ENCODE peak calls at places on chromosome 1, in ten cellular contexts. F, R, I, M, Q, U, V, B, C and W are unnamed samples.
A peak's percentile ranks its signal among the peaks of the same experiment; 100 is the strongest.

GRCh38 chr1:227372662-227373061 is 54.4 kb upstream of the CDC42BPA start:
- DNase-seq in F (no peak), R (peak; percentile 46), I (no peak), M (no peak), Q (peak; percentile 68), U (peak; percentile 24), V (peak; percentile 41), B (no peak), C (no peak), W (no peak)

GRCh38 chr1:10762875-10763274 is 33.6 kb downstream of the CASZ1 start:
- DNase-seq in F (no peak), R (no peak), I (no peak), M (no peak), Q (no peak), U (no peak), V (no peak), B (no peak), C (no peak), W (no peak)

GRCh38 chr1:64909021-64909420 is 57.3 kb downstream of the JAK1 start:
- DNase-seq in F (no peak), R (no peak), I (no peak), M (no peak), Q (peak; percentile 31), U (no peak), V (no peak), B (no peak), C (no peak), W (no peak)

GRCh38 chr1:90502194-90502593 is 214.9 kb downstream of the BARHL2 start:
- DNase-seq in F (no peak), R (no peak), I (peak; percentile 43), M (no peak), Q (no peak), U (no peak), V (no peak), B (no peak), C (peak; percentile 68), W (no peak)

GRCh38 chr1:2528966-2529750 is 905 bp downstream of the HES5 start:
- DNase-seq in F (peak; percentile 80), R (no peak), I (peak; percentile 76), M (no peak), Q (peak; percentile 48), U (no peak), V (no peak), B (peak; percentile 36), C (peak; percentile 92), W (no peak)

GRCh38 chr1:214670098-214670497 is 67.1 kb downstream of the CENPF start:
- DNase-seq in F (no peak), R (no peak), I (no peak), M (peak; percentile 42), Q (peak; percentile 6), U (no peak), V (no peak), B (peak; percentile 12), C (no peak), W (no peak)

GRCh38 chr1:225467193-225468020 is 39.6 kb upstream of the LBR start:
- DNase-seq in F (peak; percentile 87), R (no peak), I (no peak), M (peak; percentile 71), Q (no peak), U (peak; percentile 32), V (no peak), B (no peak), C (no peak), W (peak; percentile 34)

GRCh38 chr1:145706282-145706681 is 886 bp downstream of the PDZK1 start:
- DNase-seq in F (no peak), R (peak; percentile 79), I (no peak), M (no peak), Q (peak; percentile 86), U (no peak), V (peak; percentile 55), B (no peak), C (no peak), W (no peak)

GRCh38 chr1:201619513-201619912 is 80.6 kb downstream of the NAV1 start:
- DNase-seq in F (no peak), R (no peak), I (no peak), M (no peak), Q (no peak), U (no peak), V (no peak), B (no peak), C (no peak), W (no peak)

GRCh38 chr1:101120868-101121267 is 95.3 kb upstream of the DPH5 start:
- DNase-seq in F (no peak), R (no peak), I (no peak), M (no peak), Q (peak; percentile 20), U (no peak), V (no peak), B (no peak), C (no peak), W (no peak)

GRCh38 chr1:181216571-181216994 is 128.1 kb downstream of the IER5 start:
- DNase-seq in F (no peak), R (no peak), I (no peak), M (no peak), Q (no peak), U (no peak), V (no peak), B (no peak), C (peak; percentile 94), W (no peak)

GRCh38 chr1:61968869-61969268 is 225.8 kb upstream of the L1TD1 start:
- DNase-seq in F (no peak), R (no peak), I (no peak), M (no peak), Q (no peak), U (no peak), V (no peak), B (no peak), C (no peak), W (no peak)

GRCh38 chr1:43327549-43328292 is 9.9 kb upstream of the MPL start:
- DNase-seq in F (no peak), R (no peak), I (no peak), M (no peak), Q (peak; percentile 38), U (no peak), V (no peak), B (no peak), C (no peak), W (no peak)

GRCh38 chr1:186255286-186255685 is 119.8 kb downstream of the TPR start:
- DNase-seq in F (no peak), R (no peak), I (no peak), M (no peak), Q (no peak), U (no peak), V (no peak), B (no peak), C (no peak), W (no peak)

DNA sequence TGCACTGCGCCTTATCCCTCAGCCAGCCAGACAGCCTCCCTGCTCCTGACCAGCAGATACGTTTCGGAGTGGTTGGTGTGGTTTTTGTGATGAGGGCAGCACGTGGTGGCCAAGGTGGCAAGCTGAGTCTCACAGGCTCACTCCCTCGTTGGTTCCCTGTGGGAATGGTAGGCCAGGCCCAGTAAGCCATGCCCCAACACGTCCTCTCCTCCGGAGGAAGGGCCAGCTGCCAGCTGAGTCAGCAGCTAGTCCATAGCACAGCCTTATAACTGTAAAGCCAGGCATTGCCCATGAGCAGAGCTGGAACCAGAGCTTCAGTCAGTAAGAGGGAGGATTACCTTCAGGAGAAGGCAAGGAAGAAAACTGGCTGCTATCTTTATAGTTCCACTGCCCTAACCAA is 29.5 kb downstream of the SZRD1 start:
- DNase-seq in F (no peak), R (peak; percentile 93), I (no peak), M (no peak), Q (peak; percentile 92), U (no peak), V (no peak), B (no peak), C (no peak), W (no peak)
- H3K27ac ChIP-seq in F (no peak overlapping the region), R (peak overlapping the region; percentile 88), I (no peak overlapping the region), M (peak overlapping the region; percentile 16), Q (peak overlapping the region; percentile 69), U (peak overlapping the region; percentile 11), V (peak overlapping the region; percentile 30), B (no peak overlapping the region), C (no peak overlapping the region), W (peak overlapping the region; percentile 60)

GRCh38 chr1:87953109-87953508 is 624.4 kb downstream of the LMO4 start:
- DNase-seq in F (no peak), R (no peak), I (no peak), M (no peak), Q (no peak), U (no peak), V (no peak), B (no peak), C (no peak), W (no peak)

GRCh38 chr1:87950369-87950768 is 621.7 kb downstream of the LMO4 start:
- DNase-seq in F (no peak), R (no peak), I (no peak), M (no peak), Q (no peak), U (no peak), V (no peak), B (no peak), C (no peak), W (no peak)

GRCh38 chr1:87949711-87950110 is 621.0 kb downstream of the LMO4 start:
- DNase-seq in F (no peak), R (no peak), I (no peak), M (no peak), Q (no peak), U (no peak), V (no peak), B (no peak), C (no peak), W (no peak)

GRCh38 chr1:87953732-87954344 is 625.2 kb downstream of the LMO4 start:
- DNase-seq in F (no peak), R (peak; percentile 26), I (peak; percentile 69), M (peak; percentile 38), Q (peak; percentile 82), U (peak; percentile 71), V (peak; percentile 16), B (peak; percentile 72), C (peak; percentile 83), W (no peak)

DNA sequence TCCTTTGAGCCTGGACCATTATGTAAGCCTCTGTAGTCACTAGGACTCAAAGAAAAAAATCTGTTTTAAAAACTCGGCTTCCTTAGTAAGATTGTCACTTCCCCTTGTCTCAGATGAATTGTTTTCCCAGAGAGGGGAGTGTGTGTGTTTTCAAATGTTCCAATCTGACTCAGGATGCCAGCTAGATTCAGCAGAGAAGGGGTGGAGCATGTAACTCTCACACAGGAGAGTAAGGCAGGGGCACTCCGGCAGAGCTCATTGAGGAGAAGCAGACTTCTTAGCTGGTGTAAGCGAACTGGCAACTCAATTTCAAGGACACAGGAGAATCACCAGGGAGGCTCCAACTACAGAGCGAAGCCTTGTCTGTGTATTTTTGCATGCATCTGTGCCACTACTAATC is 623.2 kb downstream of the LMO4 start:
- DNase-seq in F (peak; percentile 24), R (no peak), I (no peak), M (no peak), Q (peak; percentile 48), U (peak; percentile 35), V (no peak), B (no peak), C (no peak), W (no peak)
- H3K27ac ChIP-seq in F (no peak overlapping the region), R (no peak overlapping the region), I (no peak overlapping the region), M (no peak overlapping the region), Q (no peak overlapping the region), U (no peak overlapping the region), V (no peak overlapping the region), B (no peak overlapping the region), C (no peak overlapping the region), W (no peak overlapping the region)

GRCh38 chr1:154603317-154603716 is 4.7 kb downstream of the ADAR start:
- DNase-seq in F (no peak), R (no peak), I (no peak), M (no peak), Q (no peak), U (no peak), V (no peak), B (no peak), C (no peak), W (no peak)
- H3K27ac ChIP-seq in F (no peak overlapping the region), R (no peak overlapping the region), I (no peak overlapping the region), M (no peak overlapping the region), Q (no peak overlapping the region), U (no peak overlapping the region), V (no peak overlapping the region), B (no peak overlapping the region), C (no peak overlapping the region), W (no peak overlapping the region)

GRCh38 chr1:39490596-39491145 is 765 bp upstream of the BMP8A start:
- DNase-seq in F (no peak), R (no peak), I (peak; percentile 44), M (no peak), Q (peak; percentile 15), U (peak; percentile 23), V (peak; percentile 11), B (peak; percentile 66), C (peak; percentile 80), W (peak; percentile 61)
- H3K27ac ChIP-seq in F (no peak overlapping the region), R (no peak overlapping the region), I (no peak overlapping the region), M (no peak overlapping the region), Q (no peak overlapping the region), U (peak overlapping the region; percentile 50), V (peak overlapping the region; percentile 58), B (peak overlapping the region; percentile 45), C (no peak overlapping the region), W (no peak overlapping the region)